ENCODE peak calls at places on chromosome 5, in five cellular contexts. Y is SJSA1, A is spleen, C is ascending aorta, D is A549. X is an unnamed sample.
A peak's percentile ranks its signal among the peaks of the same experiment; 100 is the strongest.

GRCh38 chr5:34977934-34978616 is 48.7 kb downstream of the DNAJC21 start:
- DNase-seq in Y (no peak), A (no peak), C (no peak), D (no peak), X (no peak)

GRCh38 chr5:89397096-89397495 is 514.1 kb upstream of the MEF2C start:
- DNase-seq in Y (no peak), A (no peak), C (no peak), D (no peak), X (no peak)

GRCh38 chr5:135986891-135987401 is 32.2 kb upstream of the LECT2 start:
- DNase-seq in Y (no peak), A (no peak), C (no peak), D (no peak), X (no peak)

GRCh38 chr5:110625376-110625999 is 101.0 kb downstream of the TMEM232 start:
- DNase-seq in Y (no peak), A (no peak), C (no peak), D (peak; percentile 7), X (no peak)

GRCh38 chr5:31364881-31365636 is 166.8 kb downstream of the DROSHA start:
- DNase-seq in Y (no peak), A (no peak), C (no peak), D (no peak), X (no peak)

GRCh38 chr5:134247411-134247810 is 21.5 kb upstream of the PPP2CA start:
- DNase-seq in Y (peak; percentile 76), A (no peak), C (no peak), D (no peak), X (no peak)

GRCh38 chr5:80686757-80687156 is 32.0 kb upstream of the DHFR start:
- DNase-seq in Y (no peak), A (no peak), C (no peak), D (no peak), X (no peak)

GRCh38 chr5:83530186-83530585 is 58.6 kb downstream of the VCAN start:
- DNase-seq in Y (no peak), A (no peak), C (no peak), D (no peak), X (no peak)

GRCh38 chr5:143244000-143244736 is 159.3 kb downstream of the NR3C1 start:
- DNase-seq in Y (peak; percentile 100), A (no peak), C (no peak), D (peak; percentile 81), X (peak; percentile 75)

GRCh38 chr5:15790446-15791005 is 290.5 kb downstream of the FBXL7 start:
- DNase-seq in Y (no peak), A (no peak), C (no peak), D (no peak), X (no peak)

GRCh38 chr5:59483971-59484472 is 409.5 kb downstream of the PDE4D start:
- DNase-seq in Y (peak; percentile 24), A (no peak), C (no peak), D (no peak), X (no peak)

GRCh38 chr5:171571663-171572062 is 152.2 kb downstream of the FGF18 start:
- DNase-seq in Y (peak; percentile 53), A (no peak), C (no peak), D (no peak), X (no peak)

GRCh38 chr5:139458580-139459407 is 3.7 kb downstream of the ECSCR start:
- DNase-seq in Y (no peak), A (peak; percentile 84), C (peak; percentile 39), D (no peak), X (no peak)

GRCh38 chr5:118121258-118121657 is 867.1 kb downstream of the DTWD2 start:
- DNase-seq in Y (no peak), A (no peak), C (no peak), D (no peak), X (no peak)

GRCh38 chr5:9533577-9534334 is 12.1 kb downstream of the SEMA5A start:
- DNase-seq in Y (no peak), A (no peak), C (no peak), D (no peak), X (no peak)

GRCh38 chr5:123700624-123701023 is 188.6 kb downstream of the CSNK1G3 start:
- DNase-seq in Y (peak; percentile 98), A (no peak), C (no peak), D (peak; percentile 29), X (no peak)

GRCh38 chr5:139774980-139775654 is 20.5 kb upstream of the PSD2 start:
- DNase-seq in Y (peak; percentile 54), A (peak; percentile 95), C (peak; percentile 24), D (peak; percentile 83), X (peak; percentile 76)

GRCh38 chr5:1179383-1179715 is 22.0 kb upstream of the SLC6A19 start:
- DNase-seq in Y (no peak), A (no peak), C (no peak), D (no peak), X (no peak)

GRCh38 chr5:178797101-178797521 is 62.6 kb upstream of the ZNF354B start:
- DNase-seq in Y (no peak), A (no peak), C (no peak), D (no peak), X (no peak)

GRCh38 chr5:124240732-124241131 is 505.7 kb downstream of the ZNF608 start:
- DNase-seq in Y (no peak), A (no peak), C (no peak), D (no peak), X (no peak)

GRCh38 chr5:60382761-60383160 is 317.2 kb downstream of the DEPDC1B start:
- DNase-seq in Y (peak; percentile 1), A (no peak), C (no peak), D (peak; percentile 24), X (no peak)

GRCh38 chr5:100516285-100516684 is 18.9 kb upstream of the FAM174A start:
- DNase-seq in Y (no peak), A (no peak), C (no peak), D (no peak), X (no peak)

GRCh38 chr5:139549162-139549894 is 11.8 kb upstream of the UBE2D2 start:
- DNase-seq in Y (no peak), A (peak; percentile 62), C (no peak), D (no peak), X (no peak)

GRCh38 chr5:163094492-163095180 is 342.8 kb upstream of the CCNG1 start:
- DNase-seq in Y (no peak), A (no peak), C (no peak), D (no peak), X (no peak)

GRCh38 chr5:141882594-141883183 is 4.5 kb upstream of the PCDH1 start:
- DNase-seq in Y (no peak), A (no peak), C (no peak), D (no peak), X (no peak)
- H3K4me3 ChIP-seq in Y (no peak overlapping the region), A (no peak overlapping the region), C (no peak overlapping the region), D (no peak overlapping the region), X (no peak overlapping the region)

GRCh38 chr5:91373016-91373415 is 10.1 kb downstream of the ARRDC3 start:
- DNase-seq in Y (no peak), A (no peak), C (no peak), D (no peak), X (no peak)
- H3K4me1 ChIP-seq in Y (peaks cover 6% of the 10 kb centered on the region), A (peaks cover 22% of the 10 kb centered on the region), C (peaks cover 15% of the 10 kb centered on the region), D (peaks cover 42% of the 10 kb centered on the region), X (peaks cover 69% of the 10 kb centered on the region)

GRCh38 chr5:169219351-169219750 is 81.6 kb downstream of the SLIT3 start:
- DNase-seq in Y (no peak), A (no peak), C (no peak), D (no peak), X (no peak)

GRCh38 chr5:169218176-169218575 is 82.8 kb downstream of the SLIT3 start:
- DNase-seq in Y (no peak), A (no peak), C (no peak), D (no peak), X (no peak)

GRCh38 chr5:169219961-169220360 is 81.0 kb downstream of the SLIT3 start:
- DNase-seq in Y (no peak), A (no peak), C (no peak), D (no peak), X (no peak)

GRCh38 chr5:169216864-169217263 is 84.1 kb downstream of the SLIT3 start:
- DNase-seq in Y (no peak), A (no peak), C (no peak), D (no peak), X (no peak)

GRCh38 chr5:169218862-169219261 is 82.1 kb downstream of the SLIT3 start:
- DNase-seq in Y (peak; percentile 64), A (no peak), C (no peak), D (no peak), X (no peak)
- H3K4me3 ChIP-seq in Y (no peak overlapping the region), A (no peak overlapping the region), C (no peak overlapping the region), D (no peak overlapping the region), X (no peak overlapping the region)

DNA sequence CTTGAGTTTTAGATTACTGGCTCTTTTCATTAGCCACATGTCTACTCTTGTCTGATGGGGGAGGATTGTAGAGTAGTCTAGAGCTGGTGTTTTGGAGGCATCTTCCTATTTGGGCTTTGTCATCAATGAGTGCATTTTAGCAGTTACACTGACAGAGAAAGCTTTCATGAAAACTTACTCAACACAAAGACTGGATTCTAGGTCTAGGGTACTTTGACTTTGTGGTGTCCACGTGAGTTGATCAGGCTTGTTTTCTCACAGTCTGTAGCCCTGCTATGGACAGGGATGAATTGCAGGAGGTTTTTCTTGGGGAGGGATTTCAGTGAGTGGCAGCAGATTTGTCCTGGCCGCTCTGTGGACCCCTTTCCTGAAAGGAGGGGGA is 6.5 kb downstream of the TRIO start:
- DNase-seq in Y (no peak), A (no peak), C (no peak), D (no peak), X (no peak)
- H3K4me1 ChIP-seq in Y (peaks cover 65% of the 10 kb centered on the region), A (peaks cover 24% of the 10 kb centered on the region), C (peaks cover 66% of the 10 kb centered on the region), D (peaks cover 86% of the 10 kb centered on the region), X (peaks cover 72% of the 10 kb centered on the region)

DNA sequence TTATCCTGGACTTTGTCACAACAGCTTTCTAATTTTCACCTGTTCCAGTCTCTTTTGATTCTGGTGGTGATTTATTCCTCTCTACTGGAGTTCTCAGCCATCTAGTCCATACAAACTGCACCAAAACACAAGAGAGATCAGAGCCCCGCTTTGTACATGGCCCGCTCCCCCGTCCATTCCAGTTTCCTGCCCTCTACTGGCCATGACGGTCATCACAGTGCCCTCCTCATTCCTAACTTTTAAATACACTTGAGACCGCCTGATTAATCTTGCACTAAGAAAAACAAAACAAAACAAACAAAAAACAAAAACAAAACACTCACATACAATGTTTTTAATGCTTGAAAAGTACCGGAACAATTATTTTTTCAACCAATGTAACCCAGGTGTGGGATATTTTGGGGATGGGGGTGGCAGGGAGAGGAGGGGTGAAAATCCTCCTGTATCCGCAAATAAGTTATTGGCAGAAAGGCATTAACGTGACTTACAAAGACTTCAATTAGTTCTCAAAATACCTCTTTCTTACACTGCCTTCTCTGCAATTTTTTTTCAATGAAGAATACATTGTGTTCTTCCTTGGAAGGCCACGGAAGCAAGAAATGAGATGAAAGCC is 84.8 kb upstream of the PAM start:
- DNase-seq in Y (peak; percentile 41), A (no peak), C (no peak), D (peak; percentile 39), X (peak; percentile 38)
- H3K4me3 ChIP-seq in Y (no peak overlapping the region), A (no peak overlapping the region), C (no peak overlapping the region), D (no peak overlapping the region), X (no peak overlapping the region)

GRCh38 chr5:157463081-157463480 is 3.1 kb downstream of the NIPAL4 start:
- DNase-seq in Y (no peak), A (no peak), C (no peak), D (no peak), X (no peak)
- H3K4me1 ChIP-seq in Y (peaks cover 34% of the 10 kb centered on the region), A (no peaks in the 10 kb centered on the region), C (peaks cover 7% of the 10 kb centered on the region), D (peaks cover 55% of the 10 kb centered on the region), X (peaks cover 10% of the 10 kb centered on the region)

GRCh38 chr5:29370248-29370647 is 1823.2 kb upstream of the CDH6 start:
- DNase-seq in Y (no peak), A (no peak), C (no peak), D (no peak), X (no peak)
- H3K4me3 ChIP-seq in Y (no peak overlapping the region), A (no peak overlapping the region), C (no peak overlapping the region), D (no peak overlapping the region), X (no peak overlapping the region)

X was measured in psoas muscle.